ENCODE peak calls at places on chromosomes 6 and 20, in five cellular contexts. One of them, this sample, is unnamed.

GRCh38 chr20:58135441-58136170 is 92.8 kb downstream of the ANKRD60 start:
- DNase-seq in NCI-H2081: peak
- DNase-seq in uterus: no peak
- DNase-seq in mesothelial cell of epicardium: no peak
- DNase-seq in stimulated activated naive CD8-positive, alpha-beta T cell treated with anti-CD3 and anti-CD28 coated beads, Interleukin-15, amount 100 ng/mL, for 72 hours: no peak
- DNase-seq in this sample: no peak

GRCh38 chr20:50004175-50004574 is 21.4 kb downstream of the SNAI1 start:
- DNase-seq in NCI-H2081: no peak
- DNase-seq in uterus: no peak
- DNase-seq in mesothelial cell of epicardium: no peak
- DNase-seq in stimulated activated naive CD8-positive, alpha-beta T cell treated with anti-CD3 and anti-CD28 coated beads, Interleukin-15, amount 100 ng/mL, for 72 hours: no peak
- DNase-seq in this sample: no peak

GRCh38 chr6:162379762-162380409 is 347.7 kb downstream of the PRKN start:
- DNase-seq in NCI-H2081: no peak
- DNase-seq in uterus: no peak
- DNase-seq in mesothelial cell of epicardium: no peak
- DNase-seq in stimulated activated naive CD8-positive, alpha-beta T cell treated with anti-CD3 and anti-CD28 coated beads, Interleukin-15, amount 100 ng/mL, for 72 hours: no peak
- DNase-seq in this sample: no peak

GRCh38 chr20:37387519-37388269 is 41.8 kb downstream of the SRC start:
- DNase-seq in NCI-H2081: no peak
- DNase-seq in uterus: no peak
- DNase-seq in mesothelial cell of epicardium: no peak
- DNase-seq in stimulated activated naive CD8-positive, alpha-beta T cell treated with anti-CD3 and anti-CD28 coated beads, Interleukin-15, amount 100 ng/mL, for 72 hours: no peak
- DNase-seq in this sample: no peak

GRCh38 chr6:43952746-43953145 is 174.5 kb downstream of the MRPL14 start:
- DNase-seq in NCI-H2081: no peak
- DNase-seq in uterus: peak
- DNase-seq in mesothelial cell of epicardium: no peak
- DNase-seq in stimulated activated naive CD8-positive, alpha-beta T cell treated with anti-CD3 and anti-CD28 coated beads, Interleukin-15, amount 100 ng/mL, for 72 hours: no peak
- DNase-seq in this sample: no peak

GRCh38 chr20:42179768-42180167 is 561.6 kb upstream of the CHD6 start:
- DNase-seq in NCI-H2081: no peak
- DNase-seq in uterus: no peak
- DNase-seq in mesothelial cell of epicardium: no peak
- DNase-seq in stimulated activated naive CD8-positive, alpha-beta T cell treated with anti-CD3 and anti-CD28 coated beads, Interleukin-15, amount 100 ng/mL, for 72 hours: no peak
- DNase-seq in this sample: no peak

GRCh38 chr20:42963796-42964195 is 225.9 kb downstream of the PTPRT start:
- DNase-seq in NCI-H2081: no peak
- DNase-seq in uterus: no peak
- DNase-seq in mesothelial cell of epicardium: no peak
- DNase-seq in stimulated activated naive CD8-positive, alpha-beta T cell treated with anti-CD3 and anti-CD28 coated beads, Interleukin-15, amount 100 ng/mL, for 72 hours: no peak
- DNase-seq in this sample: no peak

GRCh38 chr20:46400253-46400652 is 6.2 kb downstream of the ELMO2 start:
- DNase-seq in NCI-H2081: no peak
- DNase-seq in uterus: peak
- DNase-seq in mesothelial cell of epicardium: no peak
- DNase-seq in stimulated activated naive CD8-positive, alpha-beta T cell treated with anti-CD3 and anti-CD28 coated beads, Interleukin-15, amount 100 ng/mL, for 72 hours: no peak
- DNase-seq in this sample: no peak

GRCh38 chr6:165636415-165637048 is 26.5 kb downstream of the PDE10A start:
- DNase-seq in NCI-H2081: no peak
- DNase-seq in uterus: no peak
- DNase-seq in mesothelial cell of epicardium: no peak
- DNase-seq in stimulated activated naive CD8-positive, alpha-beta T cell treated with anti-CD3 and anti-CD28 coated beads, Interleukin-15, amount 100 ng/mL, for 72 hours: no peak
- DNase-seq in this sample: no peak

GRCh38 chr6:11366934-11367637 is 134.6 kb upstream of the NEDD9 start:
- DNase-seq in NCI-H2081: no peak
- DNase-seq in uterus: no peak
- DNase-seq in mesothelial cell of epicardium: no peak
- DNase-seq in stimulated activated naive CD8-positive, alpha-beta T cell treated with anti-CD3 and anti-CD28 coated beads, Interleukin-15, amount 100 ng/mL, for 72 hours: no peak
- DNase-seq in this sample: no peak

GRCh38 chr20:17734374-17734773 is 34.6 kb downstream of the BANF2 start:
- DNase-seq in NCI-H2081: no peak
- DNase-seq in uterus: no peak
- DNase-seq in mesothelial cell of epicardium: no peak
- DNase-seq in stimulated activated naive CD8-positive, alpha-beta T cell treated with anti-CD3 and anti-CD28 coated beads, Interleukin-15, amount 100 ng/mL, for 72 hours: no peak
- DNase-seq in this sample: no peak

GRCh38 chr6:2081155-2082138 is 164.0 kb downstream of the GMDS start:
- DNase-seq in NCI-H2081: no peak
- DNase-seq in uterus: no peak
- DNase-seq in mesothelial cell of epicardium: no peak
- DNase-seq in stimulated activated naive CD8-positive, alpha-beta T cell treated with anti-CD3 and anti-CD28 coated beads, Interleukin-15, amount 100 ng/mL, for 72 hours: peak
- DNase-seq in this sample: no peak

GRCh38 chr20:36604952-36605308 is 649 bp upstream of the RAB5IF start:
- DNase-seq in NCI-H2081: no peak
- DNase-seq in uterus: peak
- DNase-seq in mesothelial cell of epicardium: no peak
- DNase-seq in stimulated activated naive CD8-positive, alpha-beta T cell treated with anti-CD3 and anti-CD28 coated beads, Interleukin-15, amount 100 ng/mL, for 72 hours: peak
- DNase-seq in this sample: peak

GRCh38 chr20:31638317-31638716 is 605 bp downstream of the COX4I2 start:
- DNase-seq in NCI-H2081: no peak
- DNase-seq in uterus: no peak
- DNase-seq in mesothelial cell of epicardium: no peak
- DNase-seq in stimulated activated naive CD8-positive, alpha-beta T cell treated with anti-CD3 and anti-CD28 coated beads, Interleukin-15, amount 100 ng/mL, for 72 hours: no peak
- DNase-seq in this sample: no peak

GRCh38 chr6:34324738-34325444 is 67.6 kb downstream of the NUDT3 start:
- DNase-seq in NCI-H2081: no peak
- DNase-seq in uterus: peak
- DNase-seq in mesothelial cell of epicardium: no peak
- DNase-seq in stimulated activated naive CD8-positive, alpha-beta T cell treated with anti-CD3 and anti-CD28 coated beads, Interleukin-15, amount 100 ng/mL, for 72 hours: no peak
- DNase-seq in this sample: peak

GRCh38 chr6:28910901-28911680 is 12.7 kb downstream of the TRIM27 start:
- DNase-seq in NCI-H2081: no peak
- DNase-seq in uterus: no peak
- DNase-seq in mesothelial cell of epicardium: no peak
- DNase-seq in stimulated activated naive CD8-positive, alpha-beta T cell treated with anti-CD3 and anti-CD28 coated beads, Interleukin-15, amount 100 ng/mL, for 72 hours: no peak
- DNase-seq in this sample: no peak

GRCh38 chr6:125375841-125376240 is 74.1 kb upstream of the HDDC2 start:
- DNase-seq in NCI-H2081: no peak
- DNase-seq in uterus: no peak
- DNase-seq in mesothelial cell of epicardium: no peak
- DNase-seq in stimulated activated naive CD8-positive, alpha-beta T cell treated with anti-CD3 and anti-CD28 coated beads, Interleukin-15, amount 100 ng/mL, for 72 hours: no peak
- DNase-seq in this sample: no peak

GRCh38 chr6:139881251-139881650 is 506.8 kb upstream of the CITED2 start:
- DNase-seq in NCI-H2081: no peak
- DNase-seq in uterus: no peak
- DNase-seq in mesothelial cell of epicardium: no peak
- DNase-seq in stimulated activated naive CD8-positive, alpha-beta T cell treated with anti-CD3 and anti-CD28 coated beads, Interleukin-15, amount 100 ng/mL, for 72 hours: no peak
- DNase-seq in this sample: no peak

GRCh38 chr20:4038047-4038459 is 22.7 kb upstream of the RNF24 start:
- DNase-seq in NCI-H2081: no peak
- DNase-seq in uterus: no peak
- DNase-seq in mesothelial cell of epicardium: peak
- DNase-seq in stimulated activated naive CD8-positive, alpha-beta T cell treated with anti-CD3 and anti-CD28 coated beads, Interleukin-15, amount 100 ng/mL, for 72 hours: peak
- DNase-seq in this sample: peak

GRCh38 chr6:73393278-73393677 is 1.4 kb upstream of the DDX43 start:
- DNase-seq in NCI-H2081: no peak
- DNase-seq in uterus: no peak
- DNase-seq in mesothelial cell of epicardium: no peak
- DNase-seq in stimulated activated naive CD8-positive, alpha-beta T cell treated with anti-CD3 and anti-CD28 coated beads, Interleukin-15, amount 100 ng/mL, for 72 hours: no peak
- DNase-seq in this sample: no peak

GRCh38 chr6:35687658-35688604 is 784 bp downstream of the FKBP5 start:
- DNase-seq in NCI-H2081: no peak
- DNase-seq in uterus: peak
- DNase-seq in mesothelial cell of epicardium: peak
- DNase-seq in stimulated activated naive CD8-positive, alpha-beta T cell treated with anti-CD3 and anti-CD28 coated beads, Interleukin-15, amount 100 ng/mL, for 72 hours: peak
- DNase-seq in this sample: peak

This sample was measured in left ventricle myocardium inferior.